ENCODE peak calls at places on chromosomes 4 and X, in seven cellular contexts. O is fibroblast of lung; I is SW480; J is NAMALWA; G is activated naive CD4-positive, alpha-beta T cell treated with anti-CD3 and anti-CD28 coated beads, Interleukin-2, amount 50 U/mL, for 72 hours; K is suprapubic skin; Z is hypothalamus. L is an unnamed sample.

GRCh38 chr4:181672751-181673150 is 570.5 kb upstream of the TENM3 start:
- DNase-seq in K (no peak), I (no peak), O (no peak), Z (no peak), G (no peak), J (no peak), L (no peak)

GRCh38 chr4:53920116-53920515 is 144.3 kb downstream of the CHIC2 start:
- DNase-seq in I (no peak), K (no peak), G (no peak), J (no peak), O (no peak), Z (no peak), L (no peak)

GRCh38 chr4:44671636-44672035 is 6.6 kb upstream of the GUF1 start:
- DNase-seq in G (no peak), J (no peak), Z (no peak), O (no peak), I (no peak), K (no peak), L (no peak)

GRCh38 chr4:119053245-119053644 is 82.4 kb upstream of the MYOZ2 start:
- DNase-seq in K (no peak), I (no peak), J (no peak), O (no peak), G (no peak), Z (no peak), L (no peak)

GRCh38 chr4:140688711-140689598 is 67.2 kb downstream of the TBC1D9 start:
- DNase-seq in O (peak; percentile 15), Z (no peak), I (no peak), K (no peak), G (no peak), J (no peak), L (no peak)

GRCh38 chr4:108109997-108110416 is 58.7 kb downstream of the LEF1 start:
- DNase-seq in G (no peak), O (no peak), J (no peak), I (no peak), K (no peak), Z (no peak), L (no peak)

GRCh38 chrX:124216396-124217124 is 115.9 kb upstream of the TEX13D start:
- DNase-seq in Z (no peak), K (no peak), G (no peak), J (no peak), O (no peak), I (peak; percentile 5), L (no peak)

GRCh38 chrX:43349363-43349762 is 306.7 kb upstream of the MAOA start:
- DNase-seq in G (no peak), K (no peak), J (peak; percentile 52), O (peak; percentile 28), I (peak; percentile 17), Z (no peak), L (peak; percentile 32)

GRCh38 chr4:184479516-184479950 is 5.2 kb upstream of the IRF2 start:
- DNase-seq in Z (no peak), K (no peak), G (no peak), I (no peak), J (no peak), O (peak; percentile 46), L (no peak)

GRCh38 chrX:63275127-63275526 is 76.0 kb downstream of the SPIN4 start:
- DNase-seq in J (peak; percentile 45), G (no peak), O (no peak), I (peak; percentile 5), K (no peak), Z (no peak), L (peak; percentile 15)

GRCh38 chr4:25523405-25523804 is 132.2 kb upstream of the SLC34A2 start:
- DNase-seq in J (no peak), G (no peak), Z (no peak), K (no peak), I (no peak), O (no peak), L (no peak)

GRCh38 chr4:40731792-40732245 is 17.9 kb upstream of the NSUN7 start:
- DNase-seq in Z (no peak), G (no peak), K (no peak), J (no peak), O (no peak), I (no peak), L (peak; percentile 70)

GRCh38 chr4:3481783-3482397 is 18.8 kb downstream of the DOK7 start:
- DNase-seq in O (no peak), K (no peak), G (no peak), Z (no peak), I (no peak), J (no peak), L (no peak)

GRCh38 chrX:103398321-103398937 is 22.1 kb downstream of the BEX3 start:
- DNase-seq in Z (no peak), I (peak; percentile 78), O (peak; percentile 88), G (no peak), K (no peak), J (no peak), L (no peak)

L was measured in RPMI8226.